ENCODE peak calls at places on chromosome 9, in six cellular contexts. P is adipocyte, S is IMR-90, E is mesenchymal stem cell, F is HCT116, B is fibroblast of lung. M is an unnamed sample.

GRCh38 chr9:237141-237857 is 22.6 kb downstream of the DOCK8 start:
- DNase-seq in E (no peak), P (no peak), B (no peak), S (no peak), F (no peak), M (no peak)

GRCh38 chr9:120723547-120723946 is 9.3 kb upstream of the MEGF9 start:
- DNase-seq in P (no peak), S (peak; percentile 91), E (no peak), B (peak; percentile 84), F (no peak), M (no peak)

GRCh38 chr9:95724253-95724991 is 151.1 kb upstream of the ERCC6L2 start:
- DNase-seq in F (no peak), S (no peak), P (no peak), B (no peak), E (no peak), M (no peak)

GRCh38 chr9:94802795-94803194 is 76.3 kb downstream of the AOPEP start:
- DNase-seq in P (no peak), F (no peak), E (peak; percentile 84), S (peak; percentile 76), B (peak; percentile 44), M (no peak)

GRCh38 chr9:134366223-134367031 is 40.2 kb downstream of the RXRA start:
- DNase-seq in P (peak; percentile 97), F (no peak), S (peak; percentile 83), E (peak; percentile 43), B (peak; percentile 87), M (peak; percentile 77)

GRCh38 chr9:83061036-83061435 is 1.9 kb downstream of the RASEF start:
- DNase-seq in B (no peak), F (no peak), P (no peak), E (no peak), S (peak; percentile 6), M (no peak)

GRCh38 chr9:130459941-130460340 is 15.2 kb downstream of the ASS1 start:
- DNase-seq in P (no peak), B (no peak), F (no peak), S (no peak), E (no peak), M (no peak)

GRCh38 chr9:38181216-38181615 is 112.2 kb upstream of the SHB start:
- DNase-seq in E (peak; percentile 22), F (no peak), P (no peak), S (no peak), B (no peak), M (no peak)

GRCh38 chr9:136996361-136997281 is at the start of gene CLIC3:
- DNase-seq in F (no peak), S (no peak), P (no peak), B (no peak), E (peak; percentile 22), M (no peak)

GRCh38 chr9:2526071-2526862 is 95.3 kb upstream of the VLDLR start:
- DNase-seq in P (peak; percentile 40), B (no peak), E (no peak), S (no peak), F (no peak), M (no peak)

GRCh38 chr9:128276574-128277270 is 646 bp downstream of the SWI5 start:
- DNase-seq in F (no peak), S (peak; percentile 34), P (peak; percentile 74), E (peak; percentile 68), B (peak; percentile 37), M (peak; percentile 54)

GRCh38 chr9:88536951-88537742 is 2.2 kb downstream of the NXNL2 start:
- DNase-seq in S (no peak), F (no peak), B (peak; percentile 21), P (no peak), E (no peak), M (no peak)

GRCh38 chr9:119938871-119939270 is 569.6 kb upstream of the BRINP1 start:
- DNase-seq in F (no peak), S (no peak), B (no peak), E (no peak), P (peak; percentile 34), M (no peak)

GRCh38 chr9:29211681-29212589 is 1638.7 kb upstream of the C9orf72 start:
- DNase-seq in B (peak; percentile 4), S (no peak), E (peak; percentile 63), F (no peak), P (peak; percentile 44), M (peak; percentile 1)

GRCh38 chr9:6441269-6441668 is 28.3 kb downstream of the UHRF2 start:
- DNase-seq in F (no peak), S (peak; percentile 27), B (no peak), P (peak; percentile 17), E (no peak), M (no peak)

GRCh38 chr9:1429328-1429727 is 379.2 kb downstream of the DMRT2 start:
- DNase-seq in B (no peak), P (no peak), E (no peak), F (no peak), S (no peak), M (no peak)

GRCh38 chr9:69376651-69377050 is 51.6 kb downstream of the ENTREP1 start:
- DNase-seq in E (peak; percentile 76), S (peak; percentile 92), B (peak; percentile 79), P (peak; percentile 90), F (no peak), M (peak; percentile 48)

GRCh38 chr9:98399950-98400683 is 144.7 kb upstream of the TBC1D2 start:
- DNase-seq in P (no peak), S (no peak), E (no peak), F (no peak), B (no peak), M (no peak)

GRCh38 chr9:3032898-3033297 is 189.0 kb upstream of the PUM3 start:
- DNase-seq in B (no peak), F (no peak), P (no peak), E (no peak), S (no peak), M (no peak)

GRCh38 chr9:71767421-71768321 is 642 bp downstream of the CEMIP2 start:
- DNase-seq in F (no peak), E (peak; percentile 43), B (peak; percentile 29), S (peak; percentile 26), P (peak; percentile 72), M (peak; percentile 49)

GRCh38 chr9:120336021-120336752 is 243.8 kb downstream of the CDK5RAP2 start:
- DNase-seq in B (peak; percentile 27), F (no peak), P (no peak), E (no peak), S (peak; percentile 7), M (no peak)

GRCh38 chr9:125854553-125855275 is 107.5 kb downstream of the PBX3 start:
- DNase-seq in B (peak; percentile 8), S (peak; percentile 67), P (peak; percentile 36), F (no peak), E (peak; percentile 52), M (peak; percentile 31)

GRCh38 chr9:123867034-123867433 is 62.9 kb downstream of the DENND1A start:
- DNase-seq in B (no peak), F (no peak), S (no peak), P (no peak), E (no peak), M (no peak)
- H3K9ac ChIP-seq in B (no peak overlapping the region), F (no peak overlapping the region), S (no peak overlapping the region), P (no peak overlapping the region), E (no peak overlapping the region), M (no peak overlapping the region)

GRCh38 chr9:138024831-138025291 is 147.3 kb downstream of the CACNA1B start:
- DNase-seq in B (no peak), P (no peak), E (no peak), F (no peak), S (no peak), M (no peak)

GRCh38 chr9:138023394-138024124 is 146.0 kb downstream of the CACNA1B start:
- DNase-seq in S (no peak), E (no peak), B (no peak), F (no peak), P (no peak), M (no peak)

GRCh38 chr9:138025417-138025816 is 147.8 kb downstream of the CACNA1B start:
- DNase-seq in F (no peak), E (no peak), S (no peak), B (no peak), P (no peak), M (no peak)

GRCh38 chr9:138024131-138024530 is 146.5 kb downstream of the CACNA1B start:
- DNase-seq in S (no peak), E (no peak), P (no peak), B (no peak), F (no peak), M (no peak)

DNA sequence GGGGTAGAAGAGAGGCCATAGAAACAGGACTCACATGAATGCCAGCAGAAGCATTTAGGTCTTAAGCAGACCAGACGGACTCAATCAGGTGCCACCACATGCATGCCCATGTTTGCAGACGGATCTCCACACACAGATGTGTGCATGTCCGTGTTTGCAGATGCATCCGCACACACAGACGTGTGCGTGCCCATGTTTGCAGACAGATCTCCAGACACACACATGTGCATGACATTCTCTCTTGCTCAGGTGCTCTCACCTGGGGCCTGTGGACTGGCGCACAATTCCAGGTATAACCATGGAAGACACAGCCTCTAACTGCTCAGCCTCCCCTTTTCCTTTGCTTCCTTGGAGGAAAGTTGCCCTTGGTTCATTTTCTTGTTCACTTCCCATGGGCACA is 148.3 kb downstream of the CACNA1B start:
- DNase-seq in P (no peak), S (no peak), F (no peak), B (no peak), E (no peak), M (no peak)
- H3K9ac ChIP-seq in P (no peak overlapping the region), S (no peak overlapping the region), F (no peak overlapping the region), B (no peak overlapping the region), E (no peak overlapping the region), M (no peak overlapping the region)

GRCh38 chr9:105305834-105306233 is 61.4 kb downstream of the SLC44A1 start:
- DNase-seq in E (no peak), S (no peak), F (no peak), P (no peak), B (no peak), M (no peak)
- H3K9ac ChIP-seq in E (no peak overlapping the region), S (no peak overlapping the region), F (no peak overlapping the region), P (no peak overlapping the region), B (no peak overlapping the region), M (no peak overlapping the region)

GRCh38 chr9:114316605-114317230 is 6.2 kb upstream of the ORM1 start:
- DNase-seq in B (no peak), E (no peak), F (no peak), P (no peak), S (no peak), M (no peak)

GRCh38 chr9:114315723-114316363 is 7.1 kb upstream of the ORM1 start:
- DNase-seq in F (no peak), B (no peak), E (no peak), P (no peak), S (no peak), M (no peak)

GRCh38 chr9:114319147-114319546 is 3.8 kb upstream of the ORM1 start:
- DNase-seq in B (no peak), P (no peak), S (no peak), F (no peak), E (no peak), M (no peak)

GRCh38 chr9:114318416-114318815 is 4.5 kb upstream of the ORM1 start:
- DNase-seq in S (no peak), B (no peak), P (no peak), F (no peak), E (no peak), M (no peak)

DNA sequence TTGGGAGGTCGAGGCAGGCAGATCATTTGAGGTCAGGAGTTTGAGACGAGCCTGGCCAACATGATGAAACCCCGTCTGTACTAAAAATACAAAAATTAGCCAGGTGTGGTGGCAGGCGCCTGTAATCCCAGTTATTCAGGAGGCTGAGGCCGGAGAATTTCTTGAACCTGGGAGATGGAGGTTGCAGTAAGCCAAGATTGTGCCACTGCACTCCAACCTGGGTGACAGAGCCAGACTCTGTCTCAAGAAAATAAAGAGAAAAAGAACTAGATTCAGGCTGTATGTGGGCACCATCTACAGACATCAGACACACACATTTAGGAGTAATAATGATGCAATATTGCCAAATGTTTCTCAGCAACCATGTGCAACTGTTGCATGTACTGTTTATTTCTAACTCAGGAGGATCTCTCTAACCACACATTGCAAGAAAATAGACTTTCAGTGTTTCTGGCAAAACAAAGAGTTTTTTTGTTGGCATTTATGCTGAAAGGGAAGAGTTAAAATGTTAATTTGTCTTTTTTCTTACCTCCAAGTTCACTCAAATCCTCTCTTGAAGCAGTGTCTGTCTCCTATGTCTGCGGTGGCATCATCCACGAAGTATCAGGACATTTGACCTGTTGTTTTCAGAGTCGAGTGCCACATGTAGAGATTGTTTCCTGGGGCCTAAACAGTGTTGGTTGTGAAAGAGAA is 5.1 kb upstream of the ORM1 start:
- DNase-seq in S (peak; percentile 85), B (peak; percentile 92), E (peak; percentile 85), P (peak; percentile 88), F (no peak), M (no peak)
- H3K9ac ChIP-seq in S (peak overlapping the region; percentile 85), B (no peak overlapping the region), E (no peak overlapping the region), P (peak overlapping the region; percentile 78), F (no peak overlapping the region), M (no peak overlapping the region)